ENCODE peak calls at places on chromosome 5, in seven cellular contexts. F is CD8-positive, alpha-beta T cell; A is WERI-Rb-1; Q is upper lobe of right lung; U is cardiac fibroblast; T is ELF-1; Y is iris pigment epithelial cell. H is an unnamed sample.

GRCh38 chr5:154647760-154648143 is 107.4 kb upstream of the LARP1 start:
- DNase-seq in F (no peak), A (no peak), Q (peak), U (peak), T (peak), Y (no peak), H (no peak)

GRCh38 chr5:158414780-158415179 is 555.8 kb upstream of the CLINT1 start:
- DNase-seq in F (no peak), A (no peak), Q (no peak), U (peak), T (no peak), Y (peak), H (no peak)

GRCh38 chr5:53355930-53356329 is 124.5 kb upstream of the FST start:
- DNase-seq in F (no peak), A (no peak), Q (no peak), U (no peak), T (no peak), Y (no peak), H (no peak)

GRCh38 chr5:141785667-141786066 is 92.5 kb downstream of the PCDH1 start:
- DNase-seq in F (no peak), A (no peak), Q (no peak), U (no peak), T (peak), Y (no peak), H (no peak)

GRCh38 chr5:14928661-14929060 is 57.1 kb upstream of the ANKH start:
- DNase-seq in F (no peak), A (no peak), Q (no peak), U (peak), T (no peak), Y (peak), H (no peak)

GRCh38 chr5:141742866-141743651 is 61.0 kb upstream of the ARAP3 start:
- DNase-seq in F (no peak), A (peak), Q (no peak), U (peak), T (peak), Y (peak), H (no peak)

GRCh38 chr5:43037929-43038510 is 2.1 kb downstream of the ANXA2R start:
- DNase-seq in F (no peak), A (no peak), Q (no peak), U (peak), T (no peak), Y (peak), H (no peak)

GRCh38 chr5:95731571-95732554 is 727 bp downstream of the RHOBTB3 start:
- DNase-seq in F (no peak), A (peak), Q (peak), U (peak), T (peak), Y (peak), H (no peak)

GRCh38 chr5:54651482-54652076 is 134.0 kb downstream of the SNX18 start:
- DNase-seq in F (no peak), A (no peak), Q (peak), U (peak), T (no peak), Y (peak), H (no peak)

GRCh38 chr5:60945760-60946253 is 802 bp downstream of the NDUFAF2 start:
- DNase-seq in F (no peak), A (no peak), Q (no peak), U (peak), T (no peak), Y (peak), H (no peak)

GRCh38 chr5:115962565-115963402 is 509 bp downstream of the LVRN start:
- DNase-seq in F (no peak), A (peak), Q (peak), U (peak), T (peak), Y (peak), H (peak)

GRCh38 chr5:180630426-180630825 is 19.0 kb downstream of the FLT4 start:
- DNase-seq in F (no peak), A (no peak), Q (no peak), U (no peak), T (no peak), Y (no peak), H (no peak)

GRCh38 chr5:56166671-56167070 is 66.5 kb downstream of the ANKRD55 start:
- DNase-seq in F (no peak), A (no peak), Q (no peak), U (peak), T (no peak), Y (peak), H (no peak)

GRCh38 chr5:134905246-134905996 is 490 bp downstream of the PCBD2 start:
- DNase-seq in F (peak), A (no peak), Q (no peak), U (peak), T (peak), Y (peak), H (peak)

GRCh38 chr5:43042626-43043399 is 2.7 kb upstream of the ANXA2R start:
- DNase-seq in F (no peak), A (no peak), Q (peak), U (peak), T (peak), Y (peak), H (peak)

GRCh38 chr5:56827043-56827442 is 11.7 kb downstream of the MAP3K1 start:
- DNase-seq in F (no peak), A (peak), Q (no peak), U (no peak), T (peak), Y (no peak), H (no peak)

GRCh38 chr5:52342361-52342760 is 445.4 kb upstream of the ITGA1 start:
- DNase-seq in F (no peak), A (no peak), Q (no peak), U (no peak), T (no peak), Y (no peak), H (no peak)

GRCh38 chr5:150613991-150614650 is 26.3 kb upstream of the SYNPO start:
- DNase-seq in F (no peak), A (no peak), Q (no peak), U (no peak), T (no peak), Y (no peak), H (no peak)

GRCh38 chr5:1746371-1747078 is 53.1 kb downstream of the MRPL36 start:
- DNase-seq in F (no peak), A (peak), Q (peak), U (no peak), T (no peak), Y (no peak), H (no peak)

GRCh38 chr5:132877466-132877865 is 4.0 kb downstream of the LEAP2 start:
- DNase-seq in F (no peak), A (no peak), Q (no peak), U (no peak), T (no peak), Y (no peak), H (no peak)

H was measured in D341Med.